ENCODE peak calls at places on chromosomes 12 and 14, in seven cellular contexts. One of them, this sample, is unnamed.

GRCh38 chr14:93458234-93458633 is 27.5 kb downstream of the UNC79 start:
- DNase-seq in NCI-H510A treated with DMSO at 0.1 percent for 48 hours: no peak
- DNase-seq in activated CD4-positive, CD25-positive, alpha-beta regulatory T cell treated with anti-CD3 and anti-CD28 coated beads, Interleukin-2, amount 50 U/mL, for 72 hours: no peak
- DNase-seq in PC-9: no peak
- DNase-seq in stimulated activated CD8-positive, alpha-beta memory T cell treated with anti-CD3 and anti-CD28 coated beads, Interleukin-15, amount 100 ng/mL, for 24 hours: no peak
- DNase-seq in aorta: no peak
- DNase-seq in T47D: no peak
- DNase-seq in this sample: no peak

GRCh38 chr12:128573907-128574306 is 249.9 kb downstream of the SLC15A4 start:
- DNase-seq in NCI-H510A treated with DMSO at 0.1 percent for 48 hours: no peak
- DNase-seq in activated CD4-positive, CD25-positive, alpha-beta regulatory T cell treated with anti-CD3 and anti-CD28 coated beads, Interleukin-2, amount 50 U/mL, for 72 hours: no peak
- DNase-seq in PC-9: no peak
- DNase-seq in stimulated activated CD8-positive, alpha-beta memory T cell treated with anti-CD3 and anti-CD28 coated beads, Interleukin-15, amount 100 ng/mL, for 24 hours: no peak
- DNase-seq in aorta: no peak
- DNase-seq in T47D: no peak
- DNase-seq in this sample: no peak

GRCh38 chr14:100078997-100079561 is 13.9 kb downstream of the EVL start:
- DNase-seq in NCI-H510A treated with DMSO at 0.1 percent for 48 hours: no peak
- DNase-seq in activated CD4-positive, CD25-positive, alpha-beta regulatory T cell treated with anti-CD3 and anti-CD28 coated beads, Interleukin-2, amount 50 U/mL, for 72 hours: peak; percentile 61
- DNase-seq in PC-9: no peak
- DNase-seq in stimulated activated CD8-positive, alpha-beta memory T cell treated with anti-CD3 and anti-CD28 coated beads, Interleukin-15, amount 100 ng/mL, for 24 hours: no peak
- DNase-seq in aorta: no peak
- DNase-seq in T47D: peak; percentile 40
- DNase-seq in this sample: peak; percentile 89

GRCh38 chr12:50505386-50505827 is 622 bp downstream of the DIP2B start:
- DNase-seq in NCI-H510A treated with DMSO at 0.1 percent for 48 hours: no peak
- DNase-seq in activated CD4-positive, CD25-positive, alpha-beta regulatory T cell treated with anti-CD3 and anti-CD28 coated beads, Interleukin-2, amount 50 U/mL, for 72 hours: peak; percentile 49
- DNase-seq in PC-9: no peak
- DNase-seq in stimulated activated CD8-positive, alpha-beta memory T cell treated with anti-CD3 and anti-CD28 coated beads, Interleukin-15, amount 100 ng/mL, for 24 hours: peak; percentile 6
- DNase-seq in aorta: no peak
- DNase-seq in T47D: peak; percentile 29
- DNase-seq in this sample: peak; percentile 46

GRCh38 chr12:42485823-42486222 is 103.7 kb downstream of the PRICKLE1 start:
- DNase-seq in NCI-H510A treated with DMSO at 0.1 percent for 48 hours: no peak
- DNase-seq in activated CD4-positive, CD25-positive, alpha-beta regulatory T cell treated with anti-CD3 and anti-CD28 coated beads, Interleukin-2, amount 50 U/mL, for 72 hours: no peak
- DNase-seq in PC-9: no peak
- DNase-seq in stimulated activated CD8-positive, alpha-beta memory T cell treated with anti-CD3 and anti-CD28 coated beads, Interleukin-15, amount 100 ng/mL, for 24 hours: no peak
- DNase-seq in aorta: no peak
- DNase-seq in T47D: no peak
- DNase-seq in this sample: no peak

GRCh38 chr12:4153343-4153892 is 120.1 kb upstream of the CCND2 start:
- DNase-seq in NCI-H510A treated with DMSO at 0.1 percent for 48 hours: no peak
- DNase-seq in activated CD4-positive, CD25-positive, alpha-beta regulatory T cell treated with anti-CD3 and anti-CD28 coated beads, Interleukin-2, amount 50 U/mL, for 72 hours: peak; percentile 70
- DNase-seq in PC-9: no peak
- DNase-seq in stimulated activated CD8-positive, alpha-beta memory T cell treated with anti-CD3 and anti-CD28 coated beads, Interleukin-15, amount 100 ng/mL, for 24 hours: no peak
- DNase-seq in aorta: no peak
- DNase-seq in T47D: no peak
- DNase-seq in this sample: no peak

GRCh38 chr14:58177125-58177524 is 22.8 kb upstream of the ACTR10 start:
- DNase-seq in NCI-H510A treated with DMSO at 0.1 percent for 48 hours: no peak
- DNase-seq in activated CD4-positive, CD25-positive, alpha-beta regulatory T cell treated with anti-CD3 and anti-CD28 coated beads, Interleukin-2, amount 50 U/mL, for 72 hours: no peak
- DNase-seq in PC-9: no peak
- DNase-seq in stimulated activated CD8-positive, alpha-beta memory T cell treated with anti-CD3 and anti-CD28 coated beads, Interleukin-15, amount 100 ng/mL, for 24 hours: no peak
- DNase-seq in aorta: no peak
- DNase-seq in T47D: no peak
- DNase-seq in this sample: no peak

GRCh38 chr12:120922279-120922678 is 18.1 kb upstream of the SPPL3 start:
- DNase-seq in NCI-H510A treated with DMSO at 0.1 percent for 48 hours: no peak
- DNase-seq in activated CD4-positive, CD25-positive, alpha-beta regulatory T cell treated with anti-CD3 and anti-CD28 coated beads, Interleukin-2, amount 50 U/mL, for 72 hours: no peak
- DNase-seq in PC-9: no peak
- DNase-seq in stimulated activated CD8-positive, alpha-beta memory T cell treated with anti-CD3 and anti-CD28 coated beads, Interleukin-15, amount 100 ng/mL, for 24 hours: no peak
- DNase-seq in aorta: no peak
- DNase-seq in T47D: no peak
- DNase-seq in this sample: no peak

GRCh38 chr14:96085369-96085768 is 46.2 kb downstream of the C14orf132 start:
- DNase-seq in NCI-H510A treated with DMSO at 0.1 percent for 48 hours: no peak
- DNase-seq in activated CD4-positive, CD25-positive, alpha-beta regulatory T cell treated with anti-CD3 and anti-CD28 coated beads, Interleukin-2, amount 50 U/mL, for 72 hours: no peak
- DNase-seq in PC-9: no peak
- DNase-seq in stimulated activated CD8-positive, alpha-beta memory T cell treated with anti-CD3 and anti-CD28 coated beads, Interleukin-15, amount 100 ng/mL, for 24 hours: no peak
- DNase-seq in aorta: peak; percentile 44
- DNase-seq in T47D: no peak
- DNase-seq in this sample: no peak

GRCh38 chr14:91719839-91720238 is 12.0 kb downstream of the CATSPERB start:
- DNase-seq in NCI-H510A treated with DMSO at 0.1 percent for 48 hours: no peak
- DNase-seq in activated CD4-positive, CD25-positive, alpha-beta regulatory T cell treated with anti-CD3 and anti-CD28 coated beads, Interleukin-2, amount 50 U/mL, for 72 hours: no peak
- DNase-seq in PC-9: no peak
- DNase-seq in stimulated activated CD8-positive, alpha-beta memory T cell treated with anti-CD3 and anti-CD28 coated beads, Interleukin-15, amount 100 ng/mL, for 24 hours: no peak
- DNase-seq in aorta: no peak
- DNase-seq in T47D: no peak
- DNase-seq in this sample: no peak

This sample was measured in naive thymus-derived CD8-positive, alpha-beta T cell.